ENCODE peak calls at places on chromosomes 7 and 10, in nine cellular contexts. One of them, this sample, is unnamed. For H3K4me1, the result is how much of the 10 kb centered on the place peaks cover.

GRCh38 chr10:48243487-48243886 is 31.0 kb downstream of the FRMPD2 start:
- DNase-seq in small intestine: no peak
- DNase-seq in heart left ventricle: no peak
- DNase-seq in cardiac muscle cell: no peak
- DNase-seq in fibroblast of lung: no peak
- DNase-seq in left ventricle myocardium inferior: no peak
- DNase-seq in HAP-1: no peak
- DNase-seq in Panc1: no peak
- DNase-seq in heart right ventricle: no peak
- DNase-seq in this sample: no peak

GRCh38 chr7:97004931-97005763 is at the start of gene DLX6:
- DNase-seq in small intestine: no peak
- DNase-seq in heart left ventricle: no peak
- DNase-seq in cardiac muscle cell: peak
- DNase-seq in fibroblast of lung: peak
- DNase-seq in left ventricle myocardium inferior: no peak
- DNase-seq in HAP-1: peak
- DNase-seq in Panc1: peak
- DNase-seq in heart right ventricle: no peak
- DNase-seq in this sample: peak

GRCh38 chr7:44145419-44145968 is 4.4 kb upstream of the MYL7 start:
- DNase-seq in small intestine: no peak
- DNase-seq in heart left ventricle: no peak
- DNase-seq in cardiac muscle cell: peak
- DNase-seq in fibroblast of lung: no peak
- DNase-seq in left ventricle myocardium inferior: no peak
- DNase-seq in HAP-1: no peak
- DNase-seq in Panc1: no peak
- DNase-seq in heart right ventricle: no peak
- DNase-seq in this sample: no peak

GRCh38 chr7:70694909-70695803 is 436.8 kb upstream of the GALNT17 start:
- DNase-seq in small intestine: peak
- DNase-seq in heart left ventricle: no peak
- DNase-seq in cardiac muscle cell: peak
- DNase-seq in fibroblast of lung: peak
- DNase-seq in left ventricle myocardium inferior: no peak
- DNase-seq in HAP-1: no peak
- DNase-seq in Panc1: no peak
- DNase-seq in heart right ventricle: peak
- DNase-seq in this sample: peak

GRCh38 chr10:47222461-47222860 is 77.5 kb upstream of the GDF10 start:
- DNase-seq in small intestine: no peak
- DNase-seq in heart left ventricle: no peak
- DNase-seq in cardiac muscle cell: no peak
- DNase-seq in fibroblast of lung: no peak
- DNase-seq in left ventricle myocardium inferior: no peak
- DNase-seq in HAP-1: no peak
- DNase-seq in Panc1: no peak
- DNase-seq in heart right ventricle: no peak
- DNase-seq in this sample: no peak

GRCh38 chr10:48215148-48215982 is 59.1 kb downstream of the FRMPD2 start:
- DNase-seq in small intestine: peak
- DNase-seq in heart left ventricle: no peak
- DNase-seq in cardiac muscle cell: peak
- DNase-seq in fibroblast of lung: peak
- DNase-seq in left ventricle myocardium inferior: no peak
- DNase-seq in HAP-1: peak
- DNase-seq in Panc1: peak
- DNase-seq in heart right ventricle: peak
- DNase-seq in this sample: peak

GRCh38 chr10:116324227-116324950 is at the start of gene CCDC172:
- DNase-seq in small intestine: no peak
- DNase-seq in heart left ventricle: no peak
- DNase-seq in cardiac muscle cell: no peak
- DNase-seq in fibroblast of lung: no peak
- DNase-seq in left ventricle myocardium inferior: no peak
- DNase-seq in HAP-1: no peak
- DNase-seq in Panc1: no peak
- DNase-seq in heart right ventricle: no peak
- DNase-seq in this sample: no peak

GRCh38 chr7:69738396-69738889 is 140.2 kb downstream of the AUTS2 start:
- DNase-seq in small intestine: no peak
- DNase-seq in heart left ventricle: no peak
- DNase-seq in cardiac muscle cell: peak
- DNase-seq in fibroblast of lung: peak
- DNase-seq in left ventricle myocardium inferior: no peak
- DNase-seq in HAP-1: peak
- DNase-seq in Panc1: no peak
- DNase-seq in heart right ventricle: no peak
- DNase-seq in this sample: no peak

GRCh38 chr7:149500910-149501309 is 3.3 kb upstream of the ZNF746 start:
- DNase-seq in small intestine: no peak
- DNase-seq in heart left ventricle: no peak
- DNase-seq in cardiac muscle cell: peak
- DNase-seq in fibroblast of lung: peak
- DNase-seq in left ventricle myocardium inferior: no peak
- DNase-seq in HAP-1: no peak
- DNase-seq in Panc1: no peak
- DNase-seq in heart right ventricle: no peak
- DNase-seq in this sample: no peak

GRCh38 chr10:113025487-113025886 is 75.4 kb downstream of the TCF7L2 start:
- DNase-seq in small intestine: no peak
- DNase-seq in heart left ventricle: no peak
- DNase-seq in cardiac muscle cell: no peak
- DNase-seq in fibroblast of lung: no peak
- DNase-seq in left ventricle myocardium inferior: no peak
- DNase-seq in HAP-1: no peak
- DNase-seq in Panc1: no peak
- DNase-seq in heart right ventricle: no peak
- DNase-seq in this sample: no peak

GRCh38 chr7:67692425-67692824 is 695.8 kb downstream of the TYW1 start:
- DNase-seq in small intestine: no peak
- DNase-seq in heart left ventricle: no peak
- DNase-seq in cardiac muscle cell: peak
- DNase-seq in fibroblast of lung: no peak
- DNase-seq in left ventricle myocardium inferior: no peak
- DNase-seq in HAP-1: no peak
- DNase-seq in Panc1: peak
- DNase-seq in heart right ventricle: no peak
- DNase-seq in this sample: no peak

GRCh38 chr10:5812283-5813090 is 747 bp downstream of the GDI2 start:
- DNase-seq in small intestine: peak
- DNase-seq in heart left ventricle: peak
- DNase-seq in cardiac muscle cell: peak
- DNase-seq in fibroblast of lung: no peak
- DNase-seq in left ventricle myocardium inferior: peak
- DNase-seq in HAP-1: peak
- DNase-seq in Panc1: no peak
- DNase-seq in heart right ventricle: peak
- DNase-seq in this sample: peak

GRCh38 chr10:11176746-11177145 is 159.1 kb downstream of the CELF2 start:
- DNase-seq in small intestine: peak
- DNase-seq in heart left ventricle: no peak
- DNase-seq in cardiac muscle cell: no peak
- DNase-seq in fibroblast of lung: no peak
- DNase-seq in left ventricle myocardium inferior: no peak
- DNase-seq in HAP-1: no peak
- DNase-seq in Panc1: no peak
- DNase-seq in heart right ventricle: no peak
- DNase-seq in this sample: no peak

GRCh38 chr10:6401562-6402348 is 178.3 kb downstream of the PRKCQ start:
- DNase-seq in small intestine: peak
- DNase-seq in heart left ventricle: peak
- DNase-seq in cardiac muscle cell: peak
- DNase-seq in fibroblast of lung: peak
- DNase-seq in left ventricle myocardium inferior: peak
- DNase-seq in HAP-1: peak
- DNase-seq in Panc1: peak
- DNase-seq in heart right ventricle: peak
- DNase-seq in this sample: peak

GRCh38 chr7:70674268-70675025 is 457.5 kb upstream of the GALNT17 start:
- DNase-seq in small intestine: no peak
- DNase-seq in heart left ventricle: no peak
- DNase-seq in cardiac muscle cell: peak
- DNase-seq in fibroblast of lung: no peak
- DNase-seq in left ventricle myocardium inferior: no peak
- DNase-seq in HAP-1: no peak
- DNase-seq in Panc1: no peak
- DNase-seq in heart right ventricle: no peak
- DNase-seq in this sample: no peak

GRCh38 chr10:95445837-95446347 is 115.3 kb downstream of the SORBS1 start:
- DNase-seq in small intestine: peak
- DNase-seq in heart left ventricle: peak
- DNase-seq in cardiac muscle cell: peak
- DNase-seq in fibroblast of lung: peak
- DNase-seq in left ventricle myocardium inferior: peak
- DNase-seq in HAP-1: peak
- DNase-seq in Panc1: peak
- DNase-seq in heart right ventricle: no peak
- DNase-seq in this sample: peak

GRCh38 chr7:55573234-55573504 is 867 bp upstream of the VOPP1 start:
- DNase-seq in small intestine: no peak
- DNase-seq in heart left ventricle: no peak
- DNase-seq in cardiac muscle cell: no peak
- DNase-seq in fibroblast of lung: no peak
- DNase-seq in left ventricle myocardium inferior: no peak
- DNase-seq in HAP-1: no peak
- DNase-seq in Panc1: no peak
- DNase-seq in heart right ventricle: no peak
- DNase-seq in this sample: no peak

GRCh38 chr10:44881639-44882038 is 29.5 kb upstream of the TMEM72 start:
- DNase-seq in small intestine: no peak
- DNase-seq in heart left ventricle: no peak
- DNase-seq in cardiac muscle cell: no peak
- DNase-seq in fibroblast of lung: no peak
- DNase-seq in left ventricle myocardium inferior: no peak
- DNase-seq in HAP-1: no peak
- DNase-seq in Panc1: no peak
- DNase-seq in heart right ventricle: no peak
- DNase-seq in this sample: no peak

GRCh38 chr10:101438881-101439391 is 85.0 kb downstream of the BTRC start:
- DNase-seq in small intestine: no peak
- DNase-seq in heart left ventricle: no peak
- DNase-seq in cardiac muscle cell: no peak
- DNase-seq in fibroblast of lung: peak
- DNase-seq in left ventricle myocardium inferior: no peak
- DNase-seq in HAP-1: no peak
- DNase-seq in Panc1: no peak
- DNase-seq in heart right ventricle: no peak
- DNase-seq in this sample: no peak

GRCh38 chr10:93113042-93113441 is 39.3 kb downstream of the CYP26A1 start:
- DNase-seq in small intestine: peak
- DNase-seq in heart left ventricle: no peak
- DNase-seq in cardiac muscle cell: no peak
- DNase-seq in fibroblast of lung: no peak
- DNase-seq in left ventricle myocardium inferior: no peak
- DNase-seq in HAP-1: no peak
- DNase-seq in Panc1: no peak
- DNase-seq in heart right ventricle: no peak
- DNase-seq in this sample: no peak

GRCh38 chr10:132630666-132631347 is 93.2 kb downstream of the INPP5A start:
- DNase-seq in small intestine: no peak
- DNase-seq in heart left ventricle: peak
- DNase-seq in cardiac muscle cell: peak
- DNase-seq in fibroblast of lung: no peak
- DNase-seq in left ventricle myocardium inferior: peak
- DNase-seq in HAP-1: no peak
- DNase-seq in Panc1: no peak
- DNase-seq in heart right ventricle: peak
- DNase-seq in this sample: peak
- H3K4me3 ChIP-seq in small intestine: no peak
- H3K4me3 ChIP-seq in heart left ventricle: no peak
- H3K4me3 ChIP-seq in cardiac muscle cell: no peak
- H3K4me3 ChIP-seq in fibroblast of lung: no peak
- H3K4me3 ChIP-seq in left ventricle myocardium inferior: peak
- H3K4me3 ChIP-seq in HAP-1: no peak
- H3K4me3 ChIP-seq in Panc1: no peak
- H3K4me3 ChIP-seq in heart right ventricle: no peak
- H3K4me3 ChIP-seq in this sample: no peak

DNA sequence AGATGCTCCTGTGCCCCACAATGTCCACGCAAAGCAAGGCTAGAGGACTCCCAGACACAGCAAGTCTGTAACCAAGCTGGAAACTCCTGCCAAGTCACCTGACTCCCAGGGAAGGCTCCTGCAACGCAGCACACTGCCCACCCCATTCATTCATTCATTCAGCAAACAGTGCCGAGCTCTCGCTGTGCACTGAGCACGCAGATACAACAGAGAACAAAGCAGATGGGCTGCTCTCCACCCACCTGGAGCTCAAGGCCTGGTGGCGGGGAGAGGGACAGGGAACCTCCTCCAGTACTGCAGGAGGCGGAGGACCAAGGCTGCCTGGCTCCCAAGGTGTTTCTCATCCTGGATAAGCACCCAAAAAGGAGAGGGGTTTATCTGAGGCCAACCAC is 8.6 kb downstream of the KCNH2 start:
- DNase-seq in small intestine: no peak
- DNase-seq in heart left ventricle: no peak
- DNase-seq in cardiac muscle cell: no peak
- DNase-seq in fibroblast of lung: no peak
- DNase-seq in left ventricle myocardium inferior: no peak
- DNase-seq in HAP-1: no peak
- DNase-seq in Panc1: no peak
- DNase-seq in heart right ventricle: no peak
- DNase-seq in this sample: no peak
- H3K4me1 ChIP-seq in small intestine: under half
- H3K4me1 ChIP-seq in heart left ventricle: half or more
- H3K4me1 ChIP-seq in cardiac muscle cell: half or more
- H3K4me1 ChIP-seq in fibroblast of lung: under half
- H3K4me1 ChIP-seq in left ventricle myocardium inferior: half or more
- H3K4me1 ChIP-seq in HAP-1: under half
- H3K4me1 ChIP-seq in Panc1: under half
- H3K4me1 ChIP-seq in heart right ventricle: under half
- H3K4me1 ChIP-seq in this sample: under half

DNA sequence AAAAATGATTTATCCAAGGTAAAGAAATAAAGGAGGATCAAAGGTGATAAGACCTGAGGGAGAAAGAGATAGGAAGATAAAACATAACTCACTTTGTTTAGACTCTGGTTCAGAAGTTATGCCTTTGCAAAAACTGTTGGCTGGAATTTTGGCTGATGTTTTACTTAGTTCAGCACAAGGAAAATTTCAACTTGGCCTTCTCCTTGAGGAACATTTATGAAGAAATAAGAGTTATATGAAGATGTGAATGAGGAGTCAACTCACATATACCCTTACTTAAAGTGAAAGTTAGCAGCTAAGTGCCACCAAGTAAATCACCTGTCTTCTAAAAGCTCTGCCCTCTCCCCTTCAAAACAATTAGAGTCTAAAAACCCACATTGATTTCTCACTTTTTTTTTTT is 39.7 kb upstream of the COL1A2 start:
- DNase-seq in small intestine: no peak
- DNase-seq in heart left ventricle: no peak
- DNase-seq in cardiac muscle cell: no peak
- DNase-seq in fibroblast of lung: no peak
- DNase-seq in left ventricle myocardium inferior: no peak
- DNase-seq in HAP-1: no peak
- DNase-seq in Panc1: no peak
- DNase-seq in heart right ventricle: no peak
- DNase-seq in this sample: no peak
- H3K4me3 ChIP-seq in small intestine: no peak
- H3K4me3 ChIP-seq in heart left ventricle: no peak
- H3K4me3 ChIP-seq in cardiac muscle cell: no peak
- H3K4me3 ChIP-seq in fibroblast of lung: no peak
- H3K4me3 ChIP-seq in left ventricle myocardium inferior: no peak
- H3K4me3 ChIP-seq in HAP-1: no peak
- H3K4me3 ChIP-seq in Panc1: no peak
- H3K4me3 ChIP-seq in heart right ventricle: no peak
- H3K4me3 ChIP-seq in this sample: no peak

GRCh38 chr10:103428989-103429643 is 23.1 kb downstream of the CALHM2 start:
- DNase-seq in small intestine: no peak
- DNase-seq in heart left ventricle: no peak
- DNase-seq in cardiac muscle cell: no peak
- DNase-seq in fibroblast of lung: no peak
- DNase-seq in left ventricle myocardium inferior: no peak
- DNase-seq in HAP-1: no peak
- DNase-seq in Panc1: no peak
- DNase-seq in heart right ventricle: no peak
- DNase-seq in this sample: no peak
- H3K4me1 ChIP-seq in small intestine: under half
- H3K4me1 ChIP-seq in heart left ventricle: under half
- H3K4me1 ChIP-seq in cardiac muscle cell: under half
- H3K4me1 ChIP-seq in fibroblast of lung: under half
- H3K4me1 ChIP-seq in left ventricle myocardium inferior: under half
- H3K4me1 ChIP-seq in HAP-1: under half
- H3K4me1 ChIP-seq in Panc1: under half
- H3K4me1 ChIP-seq in heart right ventricle: under half
- H3K4me1 ChIP-seq in this sample: under half

This sample was measured in colonic mucosa.